ENCODE peak calls at places on chromosomes 6 and 20, in ten cellular contexts. R is SK-N-MC, Z is GM23248, N is HepG2, E is H9, M is MM.1S, I is neural progenitor cell, U is K562, W is H1, Q is kidney. O is an unnamed sample.

GRCh38 chr6:89942601-89943000 is 48.3 kb downstream of the GJA10 start:
- DNase-seq in R (no peak), Z (no peak), N (no peak), E (no peak), M (no peak), I (no peak), U (no peak), W (no peak), Q (no peak), O (no peak)

GRCh38 chr6:81682238-81682795 is 70.2 kb downstream of the TENT5A start:
- DNase-seq in R (peak), Z (no peak), N (no peak), E (no peak), M (no peak), I (no peak), U (no peak), W (no peak), Q (no peak), O (no peak)

GRCh38 chr6:26214826-26215199 is 127.6 kb downstream of the HFE start:
- DNase-seq in R (no peak), Z (no peak), N (no peak), E (no peak), M (no peak), I (no peak), U (no peak), W (no peak), Q (no peak), O (no peak)

GRCh38 chr6:33843696-33844121 is 39.9 kb upstream of the MLN start:
- DNase-seq in R (no peak), Z (no peak), N (no peak), E (no peak), M (no peak), I (no peak), U (no peak), W (no peak), Q (peak), O (no peak)

GRCh38 chr6:111738631-111739030 is 133.0 kb upstream of the TRAF3IP2 start:
- DNase-seq in R (no peak), Z (no peak), N (no peak), E (no peak), M (no peak), I (no peak), U (no peak), W (no peak), Q (no peak), O (no peak)

GRCh38 chr20:39829255-39829654 is 859.8 kb downstream of the MAFB start:
- DNase-seq in R (peak), Z (peak), N (no peak), E (peak), M (peak), I (peak), U (no peak), W (peak), Q (no peak), O (peak)

GRCh38 chr20:49894073-49894470 is 21.3 kb downstream of the SPATA2 start:
- DNase-seq in R (no peak), Z (no peak), N (no peak), E (no peak), M (no peak), I (no peak), U (no peak), W (no peak), Q (no peak), O (no peak)

GRCh38 chr20:33210371-33210770 is 6.8 kb upstream of the BPIFA3 start:
- DNase-seq in R (no peak), Z (no peak), N (no peak), E (no peak), M (no peak), I (no peak), U (no peak), W (no peak), Q (no peak), O (no peak)

GRCh38 chr6:131084982-131085381 is 21.9 kb upstream of the EPB41L2 start:
- DNase-seq in R (no peak), Z (no peak), N (peak), E (peak), M (no peak), I (peak), U (no peak), W (no peak), Q (no peak), O (no peak)

GRCh38 chr6:37057678-37058077 is 52.2 kb downstream of the FGD2 start:
- DNase-seq in R (no peak), Z (no peak), N (no peak), E (no peak), M (no peak), I (no peak), U (no peak), W (no peak), Q (no peak), O (no peak)

GRCh38 chr6:37060195-37060559 is 54.7 kb downstream of the FGD2 start:
- DNase-seq in R (peak), Z (no peak), N (no peak), E (no peak), M (no peak), I (no peak), U (no peak), W (no peak), Q (no peak), O (no peak)

GRCh38 chr6:37058084-37058586 is 52.7 kb downstream of the FGD2 start:
- DNase-seq in R (no peak), Z (peak), N (no peak), E (no peak), M (no peak), I (no peak), U (peak), W (no peak), Q (no peak), O (peak)

GRCh38 chr6:37061157-37061804 is 55.8 kb downstream of the FGD2 start:
- DNase-seq in R (no peak), Z (no peak), N (no peak), E (no peak), M (peak), I (no peak), U (no peak), W (no peak), Q (no peak), O (no peak)

GRCh38 chr6:37059344-37060194 is 54.1 kb downstream of the FGD2 start:
- DNase-seq in R (peak), Z (peak), N (peak), E (peak), M (no peak), I (peak), U (peak), W (no peak), Q (peak), O (peak)
- H3K27ac ChIP-seq in R (peak), Z (peak), N (peak), E (peak), M (no peak), I (no peak), U (peak), W (peak), Q (peak), O (peak)

DNA sequence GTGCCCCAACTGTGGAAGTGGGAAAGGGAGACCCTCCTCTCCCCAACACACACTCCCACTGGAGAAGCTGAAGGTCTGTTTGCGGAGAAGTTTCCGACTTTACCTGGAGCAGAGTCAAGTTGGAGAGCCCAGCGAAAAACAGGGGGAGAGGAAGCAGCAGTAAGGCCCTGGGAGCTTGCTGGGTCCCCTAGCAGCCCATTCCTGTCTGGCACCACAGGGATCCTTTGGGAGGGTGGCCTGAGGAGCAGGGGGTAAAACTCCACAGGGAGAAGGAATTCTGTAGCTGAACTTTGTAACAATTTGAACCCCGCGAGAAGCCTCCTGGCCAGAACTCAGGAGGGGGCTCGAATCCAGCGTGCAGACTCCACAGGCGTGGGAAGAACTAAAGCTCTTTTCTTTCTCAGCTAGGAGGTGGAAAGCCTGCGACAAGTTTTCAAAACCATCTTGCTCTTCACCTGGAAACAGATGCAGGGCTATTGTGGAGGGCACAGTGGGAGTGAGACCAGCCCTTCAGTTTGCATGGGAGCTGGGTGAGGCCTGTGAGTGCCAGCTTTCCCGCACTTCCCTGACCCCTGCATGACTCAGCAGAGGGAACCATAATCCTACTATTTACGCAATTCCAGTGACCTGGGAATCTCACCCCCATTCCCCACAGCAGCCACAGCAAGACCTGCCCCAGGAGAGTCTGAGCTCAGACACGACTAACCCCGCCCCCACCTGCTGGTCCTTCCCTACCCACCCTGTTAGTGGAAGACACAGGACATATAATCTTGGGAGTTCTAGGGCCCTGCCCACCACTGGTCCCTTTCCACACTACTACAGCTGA is 25.8 kb downstream of the SERPINB9 start:
- DNase-seq in R (no peak), Z (no peak), N (peak), E (no peak), M (no peak), I (no peak), U (no peak), W (no peak), Q (no peak), O (peak)
- H3K9ac ChIP-seq in R (no peak), Z (peak), N (peak), E (no peak), M (no peak), I (no peak), U (no peak), W (no peak), Q (no peak), O (no peak)

GRCh38 chr20:25339608-25340007 is 51.0 kb downstream of the ABHD12 start:
- DNase-seq in R (no peak), Z (no peak), N (peak), E (no peak), M (no peak), I (no peak), U (no peak), W (no peak), Q (no peak), O (no peak)
- H3K27ac ChIP-seq in R (no peak), Z (no peak), N (peak), E (no peak), M (no peak), I (no peak), U (no peak), W (no peak), Q (peak), O (no peak)

GRCh38 chr6:155142902-155143609 is 120.8 kb upstream of the CLDN20 start:
- DNase-seq in R (no peak), Z (peak), N (no peak), E (no peak), M (no peak), I (no peak), U (no peak), W (no peak), Q (no peak), O (no peak)
- H3K9ac ChIP-seq in R (no peak), Z (peak), N (no peak), E (no peak), M (no peak), I (no peak), U (no peak), W (no peak), Q (peak), O (no peak)

GRCh38 chr20:34892671-34893070 is 16.3 kb downstream of the ACSS2 start:
- DNase-seq in R (no peak), Z (no peak), N (no peak), E (no peak), M (no peak), I (no peak), U (no peak), W (no peak), Q (no peak), O (no peak)
- H3K27ac ChIP-seq in R (no peak), Z (no peak), N (no peak), E (no peak), M (no peak), I (no peak), U (no peak), W (no peak), Q (no peak), O (no peak)

DNA sequence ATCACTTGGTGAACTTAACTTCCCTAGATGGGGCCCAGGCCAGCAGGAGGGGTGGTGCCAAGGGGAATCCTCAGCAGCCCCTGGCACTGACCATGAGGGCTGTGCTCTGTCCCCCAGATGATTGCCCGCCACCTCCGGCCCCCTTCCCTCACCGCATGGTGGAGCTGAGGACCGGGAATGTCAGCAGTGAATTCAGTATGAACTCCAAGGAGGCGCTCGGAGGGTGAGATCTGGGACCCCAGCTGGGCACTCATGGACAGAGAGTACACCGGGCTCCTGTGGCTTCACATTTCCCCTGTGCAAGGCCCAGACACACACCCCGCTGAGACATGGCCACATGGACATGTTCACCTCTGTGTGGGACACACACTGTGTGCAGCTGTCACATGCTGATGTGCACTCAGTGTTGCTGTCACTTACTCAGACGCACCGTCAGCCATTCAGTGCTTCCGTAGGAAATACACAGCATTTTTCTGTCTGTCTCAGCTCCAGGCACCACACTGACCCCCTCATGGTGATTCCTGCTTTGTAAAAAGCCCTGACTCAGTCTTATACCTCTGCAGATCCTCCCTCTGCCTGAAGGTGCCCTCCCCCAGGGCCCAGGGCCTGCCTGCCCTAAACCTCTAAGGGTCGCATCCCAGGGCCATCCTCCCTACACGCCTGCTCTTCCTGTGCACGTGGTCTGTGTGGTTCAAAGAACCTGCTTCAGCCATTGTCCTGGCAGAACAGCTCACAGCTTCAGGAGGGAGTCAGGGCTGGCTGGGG is 4.4 kb downstream of the MYLK2 start:
- DNase-seq in R (no peak), Z (peak), N (no peak), E (no peak), M (peak), I (no peak), U (no peak), W (no peak), Q (no peak), O (no peak)
- H3K9ac ChIP-seq in R (no peak), Z (no peak), N (no peak), E (no peak), M (no peak), I (no peak), U (no peak), W (no peak), Q (no peak), O (no peak)

DNA sequence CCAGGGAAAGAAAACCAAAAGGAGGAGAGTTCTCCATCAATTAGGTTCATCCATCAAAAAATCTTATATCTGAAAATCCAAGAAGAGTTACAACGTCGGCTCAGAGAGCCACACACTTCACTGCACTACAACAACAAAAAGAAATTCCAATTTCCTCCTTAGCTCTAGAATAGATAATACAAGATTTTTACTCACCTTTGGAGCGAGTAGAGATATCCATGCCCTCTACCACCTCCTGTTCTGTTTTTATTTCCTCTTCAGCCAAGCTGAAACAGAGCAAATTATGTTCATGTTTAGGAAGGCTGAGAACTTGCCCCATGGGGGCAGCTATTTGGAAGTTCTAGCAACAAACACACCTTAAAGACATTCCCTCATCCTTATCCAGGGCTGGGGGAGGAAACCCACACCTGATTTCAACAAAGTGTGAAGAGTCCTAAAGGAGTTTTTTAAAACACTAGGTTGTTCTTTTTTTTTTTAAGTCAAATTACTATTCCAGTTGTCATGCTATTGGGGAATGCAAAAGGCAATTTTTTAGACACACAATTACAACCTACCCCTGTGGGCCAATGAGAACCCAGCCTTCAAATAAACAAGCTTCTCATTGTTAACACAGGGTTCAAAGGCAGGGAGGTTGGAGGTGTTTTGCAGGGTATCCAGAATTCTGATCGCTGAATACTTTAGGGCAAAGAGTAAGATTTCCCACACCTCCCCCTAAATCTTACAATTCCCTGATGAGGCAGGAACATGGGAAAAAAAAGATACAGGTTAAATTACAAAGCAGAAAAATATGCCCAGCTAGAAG is 8.6 kb downstream of the ZMYND8 start:
- DNase-seq in R (no peak), Z (no peak), N (no peak), E (no peak), M (no peak), I (no peak), U (no peak), W (no peak), Q (no peak), O (no peak)
- H3K27ac ChIP-seq in R (no peak), Z (no peak), N (peak), E (peak), M (no peak), I (peak), U (peak), W (peak), Q (peak), O (no peak)

DNA sequence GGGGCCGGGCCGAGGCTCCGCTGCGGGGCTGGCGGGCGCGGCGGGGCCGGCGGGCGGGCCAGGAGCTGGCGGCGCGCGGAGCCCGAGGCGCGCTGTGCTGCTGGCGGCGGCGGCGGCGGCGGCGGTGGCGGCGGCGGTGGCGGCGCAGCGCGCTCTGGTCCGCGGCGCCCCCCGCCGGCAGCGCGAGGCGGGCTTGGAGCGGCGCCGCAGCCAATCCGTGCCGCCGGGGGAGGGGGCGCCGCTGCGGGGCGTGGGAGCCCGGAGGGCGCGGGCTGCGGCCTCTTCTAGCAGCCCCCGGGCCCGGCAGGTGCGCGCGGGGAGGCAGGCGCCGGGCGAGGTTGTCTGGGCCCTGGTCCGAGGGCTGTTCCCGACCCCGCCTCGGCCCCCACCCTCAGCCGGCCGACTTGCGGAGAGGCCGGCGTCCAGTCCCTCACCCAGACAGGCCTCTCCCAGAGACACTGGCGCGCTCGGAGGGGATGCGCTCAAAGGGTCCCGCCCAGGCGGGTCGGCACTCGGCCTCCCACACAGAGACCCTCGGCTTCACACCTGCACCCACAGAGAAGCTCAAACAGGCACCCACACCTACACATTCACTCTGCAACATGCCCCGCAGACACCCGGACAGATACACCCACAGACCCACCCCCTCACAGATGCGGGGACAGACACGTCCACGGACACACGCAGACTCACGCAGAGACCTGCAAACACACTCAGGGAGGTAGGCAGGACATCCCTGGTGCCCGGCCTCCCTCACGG is at the start of gene RIMS4:
- DNase-seq in R (no peak), Z (peak), N (no peak), E (peak), M (no peak), I (peak), U (no peak), W (no peak), Q (no peak), O (no peak)
- H3K9ac ChIP-seq in R (no peak), Z (no peak), N (no peak), E (no peak), M (no peak), I (no peak), U (no peak), W (peak), Q (no peak), O (no peak)

GRCh38 chr6:85344996-85345395 is 104.9 kb upstream of the NT5E start:
- DNase-seq in R (no peak), Z (no peak), N (no peak), E (no peak), M (no peak), I (no peak), U (no peak), W (no peak), Q (no peak), O (peak)

GRCh38 chr6:85346196-85346595 is 103.7 kb upstream of the NT5E start:
- DNase-seq in R (no peak), Z (no peak), N (no peak), E (no peak), M (no peak), I (no peak), U (no peak), W (no peak), Q (no peak), O (no peak)

GRCh38 chr6:85348643-85349042 is 101.2 kb upstream of the NT5E start:
- DNase-seq in R (no peak), Z (no peak), N (no peak), E (no peak), M (no peak), I (no peak), U (no peak), W (no peak), Q (no peak), O (no peak)

GRCh38 chr6:85347787-85348186 is 102.1 kb upstream of the NT5E start:
- DNase-seq in R (no peak), Z (peak), N (no peak), E (no peak), M (no peak), I (no peak), U (no peak), W (no peak), Q (no peak), O (no peak)

GRCh38 chr6:85343428-85343827 is 106.5 kb upstream of the NT5E start:
- DNase-seq in R (no peak), Z (no peak), N (no peak), E (no peak), M (no peak), I (no peak), U (no peak), W (no peak), Q (no peak), O (no peak)
- H3K27ac ChIP-seq in R (no peak), Z (no peak), N (no peak), E (no peak), M (no peak), I (no peak), U (no peak), W (no peak), Q (no peak), O (no peak)

DNA sequence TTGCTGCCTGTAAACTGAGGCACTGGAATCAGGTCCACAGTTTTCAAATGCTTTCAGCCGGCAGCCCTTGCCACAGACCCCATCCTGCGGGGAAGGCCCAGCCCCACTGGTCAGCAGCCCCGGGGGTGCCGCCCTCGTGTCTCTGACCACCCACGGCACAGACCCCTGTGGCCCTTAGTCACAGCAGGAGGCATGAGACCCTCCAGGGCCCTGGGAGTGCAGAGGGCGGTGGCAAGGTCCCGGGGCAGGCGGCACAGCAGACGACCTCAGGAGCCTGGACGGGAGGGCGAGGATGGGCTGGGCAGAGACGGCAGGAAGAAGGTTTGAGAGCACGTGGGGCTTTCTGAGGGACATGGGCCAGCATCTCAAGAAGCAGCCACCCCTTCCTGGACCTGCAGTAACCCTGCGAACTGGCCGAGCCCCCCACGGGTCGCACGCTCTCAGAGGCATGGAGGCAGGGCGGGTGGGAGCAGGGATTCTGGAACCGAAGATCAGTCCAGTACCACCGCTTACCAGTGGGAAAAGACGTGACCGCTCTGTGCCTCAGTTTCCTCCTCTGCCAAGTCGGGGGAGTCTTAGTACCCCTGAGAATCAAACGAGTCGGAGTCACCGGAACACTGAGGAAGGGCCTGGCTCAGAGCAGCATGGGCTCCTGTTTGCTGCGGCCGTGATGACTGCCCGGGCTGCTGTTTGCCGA is 140.7 kb downstream of the TAF4 start:
- DNase-seq in R (no peak), Z (no peak), N (no peak), E (no peak), M (no peak), I (no peak), U (no peak), W (no peak), Q (peak), O (no peak)
- H3K9ac ChIP-seq in R (no peak), Z (no peak), N (no peak), E (no peak), M (no peak), I (no peak), U (no peak), W (no peak), Q (no peak), O (no peak)

O was measured in fibroblast of lung.